ENCODE peak calls at places on chromosomes 11 and 22, in five cellular contexts. One of them, this sample, is unnamed.

GRCh38 chr11:6404341-6405038 is 14.2 kb downstream of the SMPD1 start:
- DNase-seq in psoas muscle: no peak
- DNase-seq in lower lobe of right lung: peak; percentile 30
- DNase-seq in PC-3: no peak
- DNase-seq in body of pancreas: no peak
- DNase-seq in this sample: no peak

GRCh38 chr11:80595011-80595410 is 1154.2 kb upstream of the TENM4 start:
- DNase-seq in lower lobe of right lung: no peak
- DNase-seq in psoas muscle: no peak
- DNase-seq in PC-3: peak; percentile 69
- DNase-seq in body of pancreas: no peak
- DNase-seq in this sample: no peak

GRCh38 chr11:79092791-79093313 is 348.0 kb downstream of the TENM4 start:
- DNase-seq in PC-3: peak; percentile 98
- DNase-seq in psoas muscle: no peak
- DNase-seq in lower lobe of right lung: no peak
- DNase-seq in body of pancreas: peak; percentile 43
- DNase-seq in this sample: peak; percentile 93

GRCh38 chr11:74169736-74170458 is 905 bp downstream of the C2CD3 start:
- DNase-seq in PC-3: no peak
- DNase-seq in lower lobe of right lung: no peak
- DNase-seq in body of pancreas: no peak
- DNase-seq in psoas muscle: no peak
- DNase-seq in this sample: no peak

GRCh38 chr11:64092119-64092760 is 56.5 kb downstream of the FLRT1 start:
- DNase-seq in lower lobe of right lung: peak; percentile 72
- DNase-seq in psoas muscle: no peak
- DNase-seq in body of pancreas: no peak
- DNase-seq in PC-3: no peak
- DNase-seq in this sample: no peak

GRCh38 chr11:30110691-30111090 is 93.9 kb upstream of the KCNA4 start:
- DNase-seq in PC-3: no peak
- DNase-seq in body of pancreas: no peak
- DNase-seq in lower lobe of right lung: no peak
- DNase-seq in psoas muscle: no peak
- DNase-seq in this sample: no peak

GRCh38 chr22:43826142-43827093 is 14.3 kb upstream of the EFCAB6 start:
- DNase-seq in lower lobe of right lung: no peak
- DNase-seq in PC-3: peak; percentile 62
- DNase-seq in psoas muscle: peak; percentile 46
- DNase-seq in body of pancreas: peak; percentile 54
- DNase-seq in this sample: peak; percentile 97

GRCh38 chr11:58963551-58964075 is 24.3 kb downstream of the GLYATL1 start:
- DNase-seq in psoas muscle: no peak
- DNase-seq in body of pancreas: peak; percentile 42
- DNase-seq in lower lobe of right lung: peak; percentile 45
- DNase-seq in PC-3: no peak
- DNase-seq in this sample: peak; percentile 26

GRCh38 chr22:35076648-35077047 is 10.7 kb downstream of the ISX start:
- DNase-seq in PC-3: no peak
- DNase-seq in body of pancreas: no peak
- DNase-seq in lower lobe of right lung: no peak
- DNase-seq in psoas muscle: no peak
- DNase-seq in this sample: no peak

GRCh38 chr22:23237841-23238240 is 57.5 kb downstream of the BCR start:
- DNase-seq in PC-3: no peak
- DNase-seq in psoas muscle: no peak
- DNase-seq in body of pancreas: no peak
- DNase-seq in lower lobe of right lung: no peak
- DNase-seq in this sample: no peak

GRCh38 chr22:41810022-41810421 is 9.5 kb downstream of the CCDC134 start:
- DNase-seq in body of pancreas: no peak
- DNase-seq in psoas muscle: no peak
- DNase-seq in lower lobe of right lung: no peak
- DNase-seq in PC-3: no peak
- DNase-seq in this sample: no peak

GRCh38 chr22:40020956-40021355 is 26.2 kb downstream of the FAM83F start:
- DNase-seq in PC-3: no peak
- DNase-seq in psoas muscle: no peak
- DNase-seq in body of pancreas: no peak
- DNase-seq in lower lobe of right lung: no peak
- DNase-seq in this sample: peak; percentile 9

GRCh38 chr11:44680982-44681597 is 45.7 kb upstream of the TSPAN18 start:
- DNase-seq in lower lobe of right lung: no peak
- DNase-seq in psoas muscle: no peak
- DNase-seq in PC-3: peak; percentile 26
- DNase-seq in body of pancreas: no peak
- DNase-seq in this sample: no peak

GRCh38 chr11:58567889-58568512 is 7.7 kb downstream of the LPXN start:
- DNase-seq in lower lobe of right lung: peak; percentile 60
- DNase-seq in psoas muscle: peak; percentile 63
- DNase-seq in body of pancreas: peak; percentile 43
- DNase-seq in PC-3: peak; percentile 87
- DNase-seq in this sample: no peak

GRCh38 chr22:25182131-25183110 is 17.2 kb upstream of the CRYBB3 start:
- DNase-seq in lower lobe of right lung: no peak
- DNase-seq in psoas muscle: no peak
- DNase-seq in body of pancreas: no peak
- DNase-seq in PC-3: no peak
- DNase-seq in this sample: no peak

GRCh38 chr11:66624450-66624849 is 8.0 kb downstream of the RBM14 start:
- DNase-seq in body of pancreas: no peak
- DNase-seq in psoas muscle: peak; percentile 56
- DNase-seq in PC-3: no peak
- DNase-seq in lower lobe of right lung: no peak
- DNase-seq in this sample: no peak

GRCh38 chr11:17845431-17845881 is 110.9 kb downstream of the KCNC1 start:
- DNase-seq in psoas muscle: no peak
- DNase-seq in body of pancreas: no peak
- DNase-seq in lower lobe of right lung: no peak
- DNase-seq in PC-3: peak; percentile 89
- DNase-seq in this sample: peak; percentile 87

GRCh38 chr11:125236072-125236825 is 71.7 kb downstream of the PKNOX2 start:
- DNase-seq in PC-3: no peak
- DNase-seq in lower lobe of right lung: no peak
- DNase-seq in body of pancreas: no peak
- DNase-seq in psoas muscle: no peak
- DNase-seq in this sample: no peak

GRCh38 chr22:41816241-41816640 is 15.8 kb downstream of the CCDC134 start:
- DNase-seq in lower lobe of right lung: no peak
- DNase-seq in body of pancreas: no peak
- DNase-seq in PC-3: no peak
- DNase-seq in psoas muscle: no peak
- DNase-seq in this sample: no peak

GRCh38 chr11:130979386-130979972 is 63.2 kb upstream of the SNX19 start:
- DNase-seq in lower lobe of right lung: no peak
- DNase-seq in body of pancreas: no peak
- DNase-seq in PC-3: peak; percentile 72
- DNase-seq in psoas muscle: no peak
- DNase-seq in this sample: peak; percentile 88

GRCh38 chr11:113728814-113729213 is 22.7 kb upstream of the TMPRSS5 start:
- DNase-seq in body of pancreas: no peak
- DNase-seq in lower lobe of right lung: no peak
- DNase-seq in PC-3: no peak
- DNase-seq in psoas muscle: no peak
- DNase-seq in this sample: peak; percentile 32

GRCh38 chr11:16936643-16937042 is 77.6 kb downstream of the PLEKHA7 start:
- DNase-seq in lower lobe of right lung: no peak
- DNase-seq in psoas muscle: no peak
- DNase-seq in PC-3: no peak
- DNase-seq in body of pancreas: peak; percentile 67
- DNase-seq in this sample: no peak

GRCh38 chr11:129620705-129621104 is 194.9 kb upstream of the TMEM45B start:
- DNase-seq in lower lobe of right lung: no peak
- DNase-seq in psoas muscle: no peak
- DNase-seq in PC-3: peak; percentile 69
- DNase-seq in body of pancreas: no peak
- DNase-seq in this sample: no peak

GRCh38 chr11:78231962-78232459 is 43.3 kb downstream of the USP35 start:
- DNase-seq in PC-3: peak; percentile 67
- DNase-seq in psoas muscle: no peak
- DNase-seq in body of pancreas: no peak
- DNase-seq in lower lobe of right lung: no peak
- DNase-seq in this sample: no peak

GRCh38 chr11:19498986-19499669 is 213.5 kb upstream of the NAV2 start:
- DNase-seq in PC-3: no peak
- DNase-seq in psoas muscle: no peak
- DNase-seq in body of pancreas: no peak
- DNase-seq in lower lobe of right lung: no peak
- DNase-seq in this sample: peak; percentile 63

GRCh38 chr11:124194696-124195418 is 11.7 kb downstream of the OR10D3 start:
- DNase-seq in lower lobe of right lung: no peak
- DNase-seq in body of pancreas: peak; percentile 31
- DNase-seq in psoas muscle: no peak
- DNase-seq in PC-3: peak; percentile 79
- DNase-seq in this sample: peak; percentile 67

GRCh38 chr11:10660323-10660722 is 33.2 kb downstream of the IRAG1 start:
- DNase-seq in body of pancreas: no peak
- DNase-seq in psoas muscle: no peak
- DNase-seq in lower lobe of right lung: no peak
- DNase-seq in PC-3: no peak
- DNase-seq in this sample: no peak

GRCh38 chr11:63978551-63979235 is 4.3 kb downstream of the COX8A start:
- DNase-seq in lower lobe of right lung: no peak
- DNase-seq in body of pancreas: no peak
- DNase-seq in psoas muscle: no peak
- DNase-seq in PC-3: no peak
- DNase-seq in this sample: no peak

GRCh38 chr22:48923909-48924475 is 903.7 kb downstream of the BRD1 start:
- DNase-seq in lower lobe of right lung: no peak
- DNase-seq in PC-3: no peak
- DNase-seq in body of pancreas: no peak
- DNase-seq in psoas muscle: no peak
- DNase-seq in this sample: no peak

GRCh38 chr22:24323233-24323632 is 52.6 kb downstream of the SPECC1L start:
- DNase-seq in lower lobe of right lung: no peak
- DNase-seq in PC-3: no peak
- DNase-seq in body of pancreas: no peak
- DNase-seq in psoas muscle: no peak
- DNase-seq in this sample: no peak

GRCh38 chr11:72584293-72584921 is 89.8 kb downstream of the PDE2A start:
- DNase-seq in body of pancreas: peak; percentile 27
- DNase-seq in PC-3: no peak
- DNase-seq in lower lobe of right lung: peak; percentile 86
- DNase-seq in psoas muscle: peak; percentile 78
- DNase-seq in this sample: peak; percentile 97

DNA sequence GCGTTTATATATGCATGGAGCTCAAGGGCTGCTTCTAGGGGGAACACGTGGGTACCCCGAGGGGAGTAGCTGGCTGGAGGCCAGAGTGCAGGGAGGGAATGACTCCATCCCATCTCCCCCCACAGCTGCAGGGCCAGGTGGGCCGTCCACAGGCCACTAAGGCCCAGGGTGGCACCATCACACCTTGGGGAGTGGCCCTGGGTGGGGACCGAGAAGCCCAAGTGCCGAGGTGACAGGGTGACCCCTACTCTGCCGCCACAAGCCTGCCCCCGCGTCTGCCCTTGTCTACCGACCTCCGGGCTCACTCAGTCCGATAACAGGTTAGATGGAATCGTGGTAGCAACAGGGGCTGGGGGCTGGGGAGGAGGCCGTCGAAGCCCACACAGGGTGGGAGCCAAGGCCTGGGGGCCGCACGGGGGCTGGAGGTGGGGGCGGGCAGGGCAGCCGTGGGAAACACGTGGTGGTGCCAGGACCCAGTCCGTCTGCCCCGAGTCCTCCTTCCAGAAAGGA is 125.7 kb downstream of the KCNQ1OT1 start:
- DNase-seq in body of pancreas: peak; percentile 11
- DNase-seq in PC-3: no peak
- DNase-seq in lower lobe of right lung: peak; percentile 30
- DNase-seq in psoas muscle: peak; percentile 22
- DNase-seq in this sample: no peak
- H3K27ac ChIP-seq in body of pancreas: no peak overlapping the region
- H3K27ac ChIP-seq in PC-3: no peak overlapping the region
- H3K27ac ChIP-seq in lower lobe of right lung: no peak overlapping the region
- H3K27ac ChIP-seq in psoas muscle: no peak overlapping the region
- H3K27ac ChIP-seq in this sample: no peak overlapping the region

GRCh38 chr22:37985050-37985585 is 763 bp upstream of the SOX10 start:
- DNase-seq in lower lobe of right lung: no peak
- DNase-seq in psoas muscle: no peak
- DNase-seq in PC-3: no peak
- DNase-seq in body of pancreas: no peak
- DNase-seq in this sample: peak; percentile 84
- H3K4me1 ChIP-seq in lower lobe of right lung: no peaks in the 10 kb centered on the region
- H3K4me1 ChIP-seq in psoas muscle: no peaks in the 10 kb centered on the region
- H3K4me1 ChIP-seq in PC-3: no peaks in the 10 kb centered on the region
- H3K4me1 ChIP-seq in body of pancreas: peaks cover 13% of the 10 kb centered on the region
- H3K4me1 ChIP-seq in this sample: no peaks in the 10 kb centered on the region

DNA sequence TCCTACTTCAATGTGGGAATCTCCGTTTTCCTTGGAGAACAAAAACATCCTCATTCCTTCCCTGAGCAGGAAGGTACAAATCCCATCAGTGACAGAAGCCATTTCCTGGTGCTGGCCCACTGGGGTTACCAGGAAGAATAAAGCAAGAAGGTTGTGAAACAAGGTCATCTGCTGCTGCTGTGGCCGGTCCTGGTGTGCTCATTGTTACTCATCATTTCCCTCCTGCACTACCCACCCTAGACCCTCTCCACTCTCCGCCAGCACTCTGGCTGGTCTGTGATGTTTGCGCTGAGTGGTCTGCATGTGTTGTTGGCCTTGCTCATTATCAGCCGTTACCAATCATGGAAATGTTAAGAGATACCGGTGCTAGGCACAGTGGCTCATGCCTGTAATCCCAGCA is 37.0 kb downstream of the OSBP2 start:
- DNase-seq in body of pancreas: no peak
- DNase-seq in lower lobe of right lung: no peak
- DNase-seq in psoas muscle: no peak
- DNase-seq in PC-3: no peak
- DNase-seq in this sample: no peak
- TF ChIP-seq CTCF in body of pancreas: no peak
- TF ChIP-seq CTCF in lower lobe of right lung: no peak
- TF ChIP-seq CTCF in psoas muscle: no peak
- TF ChIP-seq CTCF in PC-3: no peak
- TF ChIP-seq CTCF in this sample: no peak

GRCh38 chr11:77106321-77106720 is 3.7 kb downstream of the OMP start:
- DNase-seq in PC-3: peak; percentile 50
- DNase-seq in lower lobe of right lung: no peak
- DNase-seq in psoas muscle: no peak
- DNase-seq in body of pancreas: peak; percentile 77
- DNase-seq in this sample: no peak
- H3K27ac ChIP-seq in PC-3: no peak overlapping the region
- H3K27ac ChIP-seq in lower lobe of right lung: no peak overlapping the region
- H3K27ac ChIP-seq in psoas muscle: no peak overlapping the region
- H3K27ac ChIP-seq in body of pancreas: no peak overlapping the region
- H3K27ac ChIP-seq in this sample: no peak overlapping the region